ENCODE peak calls at places on chromosomes 1 and 21, in six cellular contexts. N, F, Q, K, R and V are unnamed samples.

GRCh38 chr1:63299387-63299786 is 23.0 kb upstream of the FOXD3 start:
- DNase-seq in N (no peak), F (no peak), Q (no peak), K (no peak), R (no peak), V (no peak)

GRCh38 chr21:34844033-34844923 is 175.5 kb downstream of the CLIC6 start:
- DNase-seq in N (peak), F (no peak), Q (peak), K (no peak), R (peak), V (peak)

GRCh38 chr1:94743866-94744265 is 76.3 kb upstream of the SLC44A3 start:
- DNase-seq in N (no peak), F (no peak), Q (no peak), K (peak), R (no peak), V (no peak)

GRCh38 chr1:48704736-48705135 is 72.0 kb downstream of the BEND5 start:
- DNase-seq in N (no peak), F (no peak), Q (no peak), K (no peak), R (no peak), V (no peak)

GRCh38 chr1:21904725-21905520 is 32.2 kb downstream of the HSPG2 start:
- DNase-seq in N (peak), F (no peak), Q (no peak), K (peak), R (no peak), V (no peak)

GRCh38 chr21:15669247-15669646 is 60.5 kb upstream of the USP25 start:
- DNase-seq in N (no peak), F (no peak), Q (no peak), K (no peak), R (no peak), V (no peak)

GRCh38 chr1:9161963-9162362 is 33.1 kb upstream of the GPR157 start:
- DNase-seq in N (no peak), F (no peak), Q (no peak), K (no peak), R (no peak), V (no peak)

GRCh38 chr1:45258059-45258650 is 51.8 kb upstream of the ZSWIM5 start:
- DNase-seq in N (no peak), F (no peak), Q (no peak), K (no peak), R (no peak), V (no peak)

GRCh38 chr1:2534775-2535387 is 4.8 kb upstream of the HES5 start:
- DNase-seq in N (no peak), F (no peak), Q (no peak), K (peak), R (no peak), V (no peak)

GRCh38 chr1:183027791-183028190 is 4.6 kb downstream of the LAMC1 start:
- DNase-seq in N (no peak), F (no peak), Q (no peak), K (no peak), R (no peak), V (no peak)

GRCh38 chr1:181438013-181438412 is 45.3 kb upstream of the CACNA1E start:
- DNase-seq in N (no peak), F (no peak), Q (no peak), K (no peak), R (no peak), V (no peak)

GRCh38 chr1:91553196-91553595 is 52.5 kb downstream of the CDC7 start:
- DNase-seq in N (no peak), F (no peak), Q (no peak), K (no peak), R (no peak), V (no peak)

GRCh38 chr1:209863766-209864485 is 36.2 kb downstream of the UTP25 start:
- DNase-seq in N (no peak), F (no peak), Q (no peak), K (no peak), R (no peak), V (no peak)

GRCh38 chr1:66271216-66271903 is 262.6 kb upstream of the SGIP1 start:
- DNase-seq in N (peak), F (no peak), Q (no peak), K (peak), R (peak), V (no peak)

GRCh38 chr1:225460737-225461532 is 33.1 kb upstream of the LBR start:
- DNase-seq in N (no peak), F (no peak), Q (no peak), K (no peak), R (no peak), V (no peak)

GRCh38 chr1:216215169-216215568 is 208.1 kb downstream of the USH2A start:
- DNase-seq in N (no peak), F (no peak), Q (no peak), K (no peak), R (no peak), V (no peak)

GRCh38 chr1:14443164-14443787 is 155.2 kb upstream of the KAZN start:
- DNase-seq in N (no peak), F (no peak), Q (no peak), K (no peak), R (no peak), V (no peak)

GRCh38 chr1:168372307-168372706 is 91.6 kb downstream of the TBX19 start:
- DNase-seq in N (no peak), F (no peak), Q (no peak), K (no peak), R (no peak), V (no peak)

GRCh38 chr1:10791117-10791951 is 5.1 kb downstream of the CASZ1 start:
- DNase-seq in N (no peak), F (no peak), Q (no peak), K (peak), R (no peak), V (no peak)

GRCh38 chr1:30684881-30685795 is 38.2 kb downstream of the MATN1 start:
- DNase-seq in N (no peak), F (peak), Q (no peak), K (peak), R (no peak), V (no peak)

GRCh38 chr1:22747021-22747734 is 36.5 kb downstream of the EPHB2 start:
- DNase-seq in N (no peak), F (no peak), Q (no peak), K (no peak), R (no peak), V (no peak)

GRCh38 chr1:180270767-180271639 is 40.9 kb downstream of the LHX4 start:
- DNase-seq in N (no peak), F (no peak), Q (no peak), K (peak), R (no peak), V (no peak)

GRCh38 chr1:1477206-1477605 is 5.6 kb downstream of the ATAD3B start:
- DNase-seq in N (no peak), F (no peak), Q (no peak), K (no peak), R (no peak), V (no peak)

GRCh38 chr1:67970088-67970487 is 80.3 kb downstream of the DIRAS3 start:
- DNase-seq in N (no peak), F (no peak), Q (no peak), K (no peak), R (no peak), V (no peak)

GRCh38 chr1:1756661-1757421 is 21.4 kb downstream of the NADK start:
- DNase-seq in N (no peak), F (no peak), Q (no peak), K (no peak), R (no peak), V (no peak)

GRCh38 chr1:6097117-6097595 is 51.5 kb downstream of the KCNAB2 start:
- DNase-seq in N (peak), F (no peak), Q (no peak), K (no peak), R (no peak), V (no peak)

GRCh38 chr1:74733616-74734484 is 898 bp downstream of the TYW3 start:
- DNase-seq in N (no peak), F (no peak), Q (peak), K (no peak), R (no peak), V (peak)

GRCh38 chr21:35664683-35665082 is 395.6 kb downstream of the SETD4 start:
- DNase-seq in N (no peak), F (no peak), Q (peak), K (no peak), R (no peak), V (peak)

GRCh38 chr1:150092180-150092791 is 24.7 kb downstream of the VPS45 start:
- DNase-seq in N (no peak), F (no peak), Q (no peak), K (no peak), R (no peak), V (no peak)

GRCh38 chr1:159756397-159756796 is 24.4 kb upstream of the DUSP23 start:
- DNase-seq in N (no peak), F (no peak), Q (no peak), K (no peak), R (no peak), V (no peak)

GRCh38 chr1:85626818-85627217 is 46.3 kb downstream of the CCN1 start:
- DNase-seq in N (no peak), F (no peak), Q (no peak), K (no peak), R (no peak), V (no peak)

GRCh38 chr21:46347791-46348381 is 23.9 kb downstream of the PCNT start:
- DNase-seq in N (peak), F (no peak), Q (no peak), K (no peak), R (no peak), V (no peak)

GRCh38 chr1:205396972-205397616 is 24.8 kb downstream of the LEMD1 start:
- DNase-seq in N (no peak), F (no peak), Q (peak), K (peak), R (no peak), V (peak)

GRCh38 chr1:92619466-92620189 is 132.9 kb upstream of the GFI1 start:
- DNase-seq in N (no peak), F (no peak), Q (no peak), K (no peak), R (no peak), V (no peak)

GRCh38 chr21:40278345-40278744 is 411.1 kb downstream of the PCP4 start:
- DNase-seq in N (no peak), F (no peak), Q (no peak), K (no peak), R (no peak), V (no peak)

GRCh38 chr1:180691322-180691721 is 59.5 kb downstream of the XPR1 start:
- DNase-seq in N (no peak), F (no peak), Q (no peak), K (no peak), R (no peak), V (no peak)

GRCh38 chr21:39647476-39647875 is 34.7 kb downstream of the B3GALT5 start:
- DNase-seq in N (no peak), F (no peak), Q (no peak), K (no peak), R (no peak), V (no peak)

GRCh38 chr1:941027-941587 is 17.4 kb downstream of the SAMD11 start:
- DNase-seq in N (no peak), F (no peak), Q (no peak), K (no peak), R (no peak), V (no peak)

GRCh38 chr1:232635778-232636356 is 5.9 kb upstream of the SIPA1L2 start:
- DNase-seq in N (no peak), F (no peak), Q (peak), K (peak), R (no peak), V (peak)
- TF ChIP-seq CTCF in N (peak), F (peak), Q (peak), K (peak), R (peak), V (peak)

GRCh38 chr1:162709870-162710269 is 77.6 kb downstream of the DDR2 start:
- DNase-seq in N (no peak), F (no peak), Q (no peak), K (no peak), R (no peak), V (no peak)

GRCh38 chr1:162711066-162711465 is 78.8 kb downstream of the DDR2 start:
- DNase-seq in N (no peak), F (no peak), Q (no peak), K (no peak), R (no peak), V (no peak)

GRCh38 chr1:162709132-162709860 is 77.0 kb downstream of the DDR2 start:
- DNase-seq in N (no peak), F (no peak), Q (no peak), K (no peak), R (no peak), V (no peak)

GRCh38 chr1:162710349-162710748 is 78.1 kb downstream of the DDR2 start:
- DNase-seq in N (no peak), F (no peak), Q (no peak), K (no peak), R (no peak), V (no peak)

DNA sequence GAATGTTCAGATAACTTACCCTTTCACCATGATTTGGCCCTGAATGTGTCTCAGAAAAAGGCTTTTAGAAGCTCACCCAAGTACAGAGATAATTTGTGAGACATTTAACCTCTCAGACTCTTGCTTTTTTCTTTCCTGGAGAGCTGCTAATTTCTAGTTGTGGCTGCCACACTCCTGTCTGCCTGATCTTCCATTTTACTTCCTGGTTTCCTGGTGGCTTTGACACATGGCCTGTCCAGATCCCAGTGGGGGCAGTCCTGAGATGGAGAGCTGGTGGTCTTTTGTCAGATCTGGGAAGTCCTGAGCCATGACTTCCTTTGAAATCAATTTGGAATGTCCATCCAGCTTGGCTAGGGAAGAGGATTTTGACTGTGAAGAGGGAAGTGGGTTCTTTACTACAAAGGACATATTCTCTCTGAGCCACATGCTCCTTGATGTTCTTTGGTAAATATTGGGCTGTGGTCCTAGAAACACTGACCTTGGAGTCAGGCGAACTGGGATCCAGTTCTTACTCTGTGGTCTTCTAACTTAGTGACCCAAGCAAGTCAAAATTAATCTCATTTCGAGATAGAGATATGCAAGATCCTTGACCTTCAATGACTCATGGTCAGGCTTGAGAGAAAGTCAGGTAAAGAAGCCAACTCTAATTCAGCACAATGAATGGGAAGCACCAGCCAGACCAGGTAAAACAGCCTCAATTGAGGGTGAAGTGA is 78.0 kb upstream of the HSD17B7 start:
- DNase-seq in N (no peak), F (no peak), Q (no peak), K (no peak), R (no peak), V (no peak)
- TF ChIP-seq CTCF in N (no peak), F (no peak), Q (no peak), K (no peak), R (no peak), V (no peak)

GRCh38 chr1:31757204-31757679 is 6.9 kb downstream of the ADGRB2 start:
- DNase-seq in N (no peak), F (no peak), Q (no peak), K (no peak), R (no peak), V (no peak)
- TF ChIP-seq CTCF in N (no peak), F (no peak), Q (no peak), K (no peak), R (no peak), V (no peak)

GRCh38 chr1:33641099-33641830 is 168.8 kb downstream of the ZSCAN20 start:
- DNase-seq in N (no peak), F (no peak), Q (no peak), K (peak), R (no peak), V (no peak)
- TF ChIP-seq CTCF in N (peak), F (peak), Q (no peak), K (peak), R (no peak), V (peak)

GRCh38 chr1:39266269-39266668 is 61.8 kb downstream of the MACF1 start:
- DNase-seq in N (no peak), F (no peak), Q (no peak), K (peak), R (no peak), V (no peak)
- TF ChIP-seq CTCF in N (no peak), F (no peak), Q (peak), K (peak), R (no peak), V (peak)

GRCh38 chr1:25813734-25814471 is 5.9 kb upstream of the MTFR1L start:
- DNase-seq in N (no peak), F (no peak), Q (no peak), K (no peak), R (no peak), V (no peak)
- TF ChIP-seq CTCF in N (no peak), F (no peak), Q (peak), K (no peak), R (no peak), V (peak)

GRCh38 chr1:221773383-221773782 is 31.5 kb upstream of the DUSP10 start:
- DNase-seq in N (no peak), F (no peak), Q (no peak), K (no peak), R (no peak), V (no peak)

GRCh38 chr1:221766210-221766609 is 24.3 kb upstream of the DUSP10 start:
- DNase-seq in N (no peak), F (no peak), Q (no peak), K (no peak), R (no peak), V (no peak)

GRCh38 chr1:221772107-221772506 is 30.2 kb upstream of the DUSP10 start:
- DNase-seq in N (no peak), F (no peak), Q (no peak), K (no peak), R (no peak), V (no peak)

GRCh38 chr1:221765527-221765926 is 23.6 kb upstream of the DUSP10 start:
- DNase-seq in N (no peak), F (no peak), Q (no peak), K (no peak), R (no peak), V (no peak)

DNA sequence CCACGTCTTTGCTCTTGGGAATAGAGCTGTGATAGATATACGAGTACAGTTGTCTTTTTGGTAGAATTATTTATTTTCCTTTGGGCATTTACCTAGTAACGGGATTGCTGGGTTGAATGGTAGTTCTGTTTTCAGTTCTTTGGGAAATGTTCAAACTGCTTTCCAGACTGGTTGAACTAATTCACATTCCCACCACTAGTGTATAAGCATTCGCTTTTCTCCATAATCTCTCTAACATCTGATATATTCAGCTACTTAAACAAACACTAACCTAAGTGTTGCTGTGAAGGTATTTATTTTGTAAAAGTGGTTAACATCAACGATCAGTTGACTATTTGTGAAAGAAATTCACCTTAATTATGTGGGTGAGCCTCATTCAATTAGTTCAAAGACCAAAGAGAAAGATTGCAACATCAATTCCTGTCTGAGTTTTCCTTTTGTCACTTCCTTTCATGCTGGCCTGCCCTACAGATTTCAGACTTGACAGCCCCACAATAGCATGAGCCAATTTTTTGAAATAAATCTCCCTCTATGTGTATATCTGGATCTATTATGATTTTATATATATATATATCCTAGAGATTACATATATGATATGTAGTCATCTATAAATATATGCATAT is 26.7 kb upstream of the DUSP10 start:
- DNase-seq in N (no peak), F (no peak), Q (no peak), K (no peak), R (no peak), V (no peak)
- TF ChIP-seq CTCF in N (no peak), F (peak), Q (no peak), K (no peak), R (no peak), V (no peak)

DNA sequence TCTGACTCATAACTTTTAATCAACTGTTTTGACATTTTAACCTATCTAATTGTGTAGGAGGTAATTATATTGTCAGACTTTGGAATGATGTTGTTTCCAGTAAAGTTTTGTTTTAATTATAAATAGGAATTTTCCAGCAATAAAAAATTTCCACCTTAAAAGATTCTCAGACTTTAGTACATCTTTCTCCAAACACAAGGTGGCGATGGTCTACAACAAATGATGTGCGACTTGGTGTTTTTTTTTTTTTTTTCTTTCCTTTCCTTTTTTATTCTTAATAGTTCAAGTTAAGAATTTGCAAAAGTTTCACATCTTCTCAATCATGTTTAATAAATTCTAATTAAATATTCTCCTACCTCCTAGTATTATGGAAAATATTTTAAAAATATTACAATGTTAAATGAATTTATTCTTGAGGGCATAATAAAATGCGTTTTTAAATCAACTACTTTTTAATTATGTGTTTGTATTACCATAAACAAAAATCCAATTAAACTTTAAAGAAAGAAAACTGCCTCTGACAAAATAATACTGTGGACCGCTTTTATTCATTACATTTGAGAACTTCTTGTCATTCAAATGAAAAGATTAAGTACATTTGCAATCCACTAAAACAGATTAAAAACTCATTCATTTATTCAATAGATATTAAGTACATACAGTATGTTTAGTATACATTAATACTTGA is 4.4 kb upstream of the ADAMTS1 start:
- DNase-seq in N (no peak), F (no peak), Q (no peak), K (peak), R (no peak), V (no peak)
- TF ChIP-seq CTCF in N (peak), F (peak), Q (peak), K (peak), R (peak), V (no peak)